ENCODE peak calls at places on chromosomes 11 and 22, in ten cellular contexts. Y, W, P, N, T, K, S, V, R and A are unnamed samples.

GRCh38 chr22:25114369-25115362 is 85.0 kb upstream of the CRYBB3 start:
- DNase-seq in Y (no peak), W (no peak), P (no peak), N (no peak), T (no peak), K (no peak), S (no peak), V (no peak), R (no peak), A (no peak)

GRCh38 chr22:27863001-27863400 is 56.1 kb downstream of the PITPNB start:
- DNase-seq in Y (no peak), W (no peak), P (no peak), N (no peak), T (no peak), K (no peak), S (no peak), V (no peak), R (no peak), A (no peak)

GRCh38 chr11:17102447-17102846 is 25.0 kb upstream of the RPS13 start:
- DNase-seq in Y (no peak), W (no peak), P (no peak), N (no peak), T (no peak), K (no peak), S (no peak), V (no peak), R (peak; percentile 41), A (no peak)

GRCh38 chr11:32172771-32173170 is 81.9 kb downstream of the RCN1 start:
- DNase-seq in Y (no peak), W (no peak), P (no peak), N (no peak), T (no peak), K (no peak), S (no peak), V (no peak), R (peak; percentile 59), A (peak; percentile 17)

GRCh38 chr11:64891215-64891848 is 12.9 kb upstream of the EHD1 start:
- DNase-seq in Y (no peak), W (no peak), P (no peak), N (no peak), T (no peak), K (no peak), S (no peak), V (no peak), R (no peak), A (no peak)

GRCh38 chr11:43835104-43835503 is 45.5 kb upstream of the ALKBH3 start:
- DNase-seq in Y (no peak), W (no peak), P (no peak), N (no peak), T (no peak), K (no peak), S (peak; percentile 33), V (no peak), R (no peak), A (no peak)

GRCh38 chr11:26276798-26277424 is 55.0 kb upstream of the ANO3 start:
- DNase-seq in Y (peak; percentile 29), W (no peak), P (peak; percentile 9), N (peak; percentile 28), T (peak; percentile 20), K (peak; percentile 66), S (peak; percentile 65), V (no peak), R (peak; percentile 87), A (peak; percentile 66)

GRCh38 chr11:83023410-83023809 is 48.3 kb downstream of the RAB30 start:
- DNase-seq in Y (no peak), W (no peak), P (no peak), N (no peak), T (peak; percentile 35), K (no peak), S (no peak), V (no peak), R (no peak), A (no peak)

GRCh38 chr22:44670220-44670983 is 31.6 kb upstream of the PRR5 start:
- DNase-seq in Y (no peak), W (no peak), P (no peak), N (no peak), T (no peak), K (no peak), S (no peak), V (no peak), R (peak; percentile 19), A (no peak)

GRCh38 chr11:10267821-10268220 is 26.2 kb downstream of the SBF2 start:
- DNase-seq in Y (no peak), W (no peak), P (no peak), N (no peak), T (no peak), K (no peak), S (no peak), V (no peak), R (peak; percentile 53), A (no peak)

GRCh38 chr22:20131856-20132685 is 467 bp downstream of the ZDHHC8 start:
- DNase-seq in Y (peak; percentile 24), W (peak; percentile 62), P (no peak), N (peak; percentile 23), T (no peak), K (no peak), S (no peak), V (no peak), R (peak; percentile 68), A (no peak)

GRCh38 chr11:71076525-71077304 is 175.7 kb downstream of the SHANK2 start:
- DNase-seq in Y (no peak), W (no peak), P (no peak), N (no peak), T (no peak), K (no peak), S (no peak), V (no peak), R (no peak), A (no peak)

GRCh38 chr11:114562166-114562916 is 2.7 kb upstream of the NXPE1 start:
- DNase-seq in Y (no peak), W (no peak), P (no peak), N (no peak), T (no peak), K (no peak), S (peak; percentile 85), V (no peak), R (peak; percentile 4), A (no peak)

GRCh38 chr22:48567213-48567975 is 1260.3 kb downstream of the BRD1 start:
- DNase-seq in Y (no peak), W (no peak), P (no peak), N (no peak), T (no peak), K (no peak), S (no peak), V (no peak), R (no peak), A (no peak)

GRCh38 chr11:70872950-70873735 is 379.2 kb downstream of the SHANK2 start:
- DNase-seq in Y (no peak), W (no peak), P (no peak), N (no peak), T (no peak), K (no peak), S (peak; percentile 17), V (no peak), R (no peak), A (no peak)

GRCh38 chr11:9750551-9750950 is 86.7 kb downstream of the SWAP70 start:
- DNase-seq in Y (no peak), W (no peak), P (no peak), N (no peak), T (no peak), K (no peak), S (no peak), V (no peak), R (no peak), A (no peak)

GRCh38 chr11:132231656-132232173 is 861.3 kb downstream of the NTM start:
- DNase-seq in Y (no peak), W (no peak), P (no peak), N (no peak), T (no peak), K (no peak), S (no peak), V (no peak), R (no peak), A (no peak)

GRCh38 chr22:44505796-44506354 is 7.8 kb upstream of the RTL6 start:
- DNase-seq in Y (no peak), W (no peak), P (no peak), N (no peak), T (no peak), K (no peak), S (no peak), V (no peak), R (no peak), A (no peak)

GRCh38 chr22:30861131-30861530 is 107.4 kb downstream of the MORC2 start:
- DNase-seq in Y (no peak), W (no peak), P (no peak), N (no peak), T (no peak), K (no peak), S (no peak), V (no peak), R (no peak), A (peak; percentile 9)

GRCh38 chr22:35734517-35734827 is 16.8 kb downstream of the APOL5 start:
- DNase-seq in Y (no peak), W (no peak), P (no peak), N (no peak), T (no peak), K (no peak), S (no peak), V (no peak), R (no peak), A (no peak)

GRCh38 chr11:2099523-2100316 is 39.5 kb downstream of the IGF2 start:
- DNase-seq in Y (no peak), W (no peak), P (no peak), N (no peak), T (no peak), K (no peak), S (no peak), V (no peak), R (no peak), A (peak; percentile 62)

GRCh38 chr22:45932066-45932465 is 44.9 kb downstream of the WNT7B start:
- DNase-seq in Y (no peak), W (no peak), P (no peak), N (no peak), T (no peak), K (no peak), S (no peak), V (no peak), R (no peak), A (no peak)

GRCh38 chr11:115222218-115222862 is 281.9 kb downstream of the CADM1 start:
- DNase-seq in Y (no peak), W (peak; percentile 22), P (peak; percentile 4), N (no peak), T (peak; percentile 27), K (peak; percentile 96), S (peak; percentile 87), V (no peak), R (peak; percentile 72), A (no peak)

GRCh38 chr11:8267831-8268529 is 4.3 kb upstream of the LMO1 start:
- DNase-seq in Y (no peak), W (peak; percentile 13), P (no peak), N (peak; percentile 8), T (peak; percentile 44), K (no peak), S (no peak), V (no peak), R (peak; percentile 25), A (no peak)

GRCh38 chr11:32893091-32893946 is 708 bp downstream of the QSER1 start:
- DNase-seq in Y (peak; percentile 51), W (peak; percentile 34), P (peak; percentile 55), N (peak; percentile 60), T (peak; percentile 69), K (peak; percentile 67), S (peak; percentile 69), V (no peak), R (peak; percentile 72), A (peak; percentile 62)

GRCh38 chr11:9304178-9304577 is 10.2 kb downstream of the TMEM41B start:
- DNase-seq in Y (no peak), W (no peak), P (no peak), N (no peak), T (no peak), K (no peak), S (no peak), V (no peak), R (no peak), A (no peak)

GRCh38 chr11:31656051-31656450 is 146.5 kb downstream of the ELP4 start:
- DNase-seq in Y (no peak), W (no peak), P (no peak), N (no peak), T (no peak), K (no peak), S (peak; percentile 5), V (no peak), R (no peak), A (no peak)

GRCh38 chr11:93537767-93538261 is 5.4 kb downstream of the SMCO4 start:
- DNase-seq in Y (no peak), W (peak; percentile 81), P (no peak), N (no peak), T (no peak), K (no peak), S (peak; percentile 40), V (no peak), R (peak; percentile 33), A (no peak)